ENCODE peak calls at places on chromosome 19, in seven cellular contexts. B, F, W, Q, J, P and N are unnamed samples. For H3K4me1, the result is how much of the 10 kb centered on the place peaks cover.

GRCh38 chr19:54123682-54124081 is 8.1 kb downstream of the PRPF31 start:
- DNase-seq in B (no peak), F (no peak), W (no peak), Q (no peak), J (no peak), P (no peak), N (no peak)

GRCh38 chr19:48501446-48501960 is 10.1 kb downstream of the LMTK3 start:
- DNase-seq in B (peak), F (peak), W (peak), Q (peak), J (no peak), P (no peak), N (no peak)

GRCh38 chr19:44690131-44690440 is 8.9 kb upstream of the CEACAM16 start:
- DNase-seq in B (no peak), F (no peak), W (no peak), Q (no peak), J (no peak), P (no peak), N (no peak)

GRCh38 chr19:35793381-35794165 is 18.2 kb downstream of the ARHGAP33 start:
- DNase-seq in B (no peak), F (no peak), W (no peak), Q (no peak), J (no peak), P (no peak), N (no peak)

GRCh38 chr19:29484876-29485275 is 40.9 kb upstream of the VSTM2B start:
- DNase-seq in B (no peak), F (no peak), W (peak), Q (no peak), J (no peak), P (no peak), N (no peak)

GRCh38 chr19:41409288-41409687 is 11.7 kb downstream of the BCKDHA start:
- DNase-seq in B (no peak), F (no peak), W (peak), Q (peak), J (no peak), P (peak), N (no peak)

GRCh38 chr19:47111081-47111589 is 2.4 kb downstream of the ZC3H4 start:
- DNase-seq in B (peak), F (peak), W (peak), Q (peak), J (no peak), P (no peak), N (peak)

GRCh38 chr19:43768273-43769050 is 12.3 kb downstream of the KCNN4 start:
- DNase-seq in B (no peak), F (peak), W (peak), Q (peak), J (peak), P (no peak), N (no peak)

GRCh38 chr19:13240312-13241022 is 90.3 kb downstream of the IER2 start:
- DNase-seq in B (no peak), F (no peak), W (no peak), Q (no peak), J (no peak), P (no peak), N (no peak)

GRCh38 chr19:40962460-40962961 is 28.6 kb upstream of the CYP2B6 start:
- DNase-seq in B (no peak), F (no peak), W (no peak), Q (no peak), J (no peak), P (no peak), N (no peak)

GRCh38 chr19:41746593-41747227 is 8.6 kb upstream of the CEACAM6 start:
- DNase-seq in B (peak), F (peak), W (peak), Q (peak), J (no peak), P (no peak), N (peak)

GRCh38 chr19:31258211-31259052 is 90.8 kb downstream of the TSHZ3 start:
- DNase-seq in B (no peak), F (no peak), W (no peak), Q (peak), J (no peak), P (no peak), N (no peak)

GRCh38 chr19:29495091-29495490 is 30.7 kb upstream of the VSTM2B start:
- DNase-seq in B (no peak), F (no peak), W (peak), Q (no peak), J (no peak), P (no peak), N (no peak)

DNA sequence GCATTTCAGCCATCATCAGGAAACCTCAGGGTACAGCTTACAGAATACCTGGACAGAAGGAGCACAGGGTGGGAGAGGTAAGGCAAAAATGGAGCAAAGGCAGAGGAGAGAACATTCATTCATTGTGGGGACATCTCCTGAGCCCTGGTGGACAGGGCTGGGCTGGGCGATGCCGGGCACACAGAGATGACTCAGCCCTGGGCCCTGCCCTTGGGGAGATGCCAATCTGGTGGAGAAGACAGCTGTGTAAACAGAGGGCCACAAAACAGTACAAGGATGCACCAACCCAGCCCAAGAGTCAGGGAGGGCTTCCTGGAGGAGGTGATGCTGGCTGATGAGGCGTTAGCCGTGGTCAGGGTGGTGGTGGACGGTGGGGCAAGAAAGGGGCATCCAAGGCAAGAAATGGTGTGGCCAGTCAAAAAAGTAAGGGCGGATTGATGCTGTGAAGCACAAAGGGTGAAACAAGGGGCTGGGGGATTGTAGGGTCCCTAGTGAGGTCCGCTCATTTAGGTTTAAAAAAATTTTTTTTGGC is 3.6 kb upstream of the HAS1 start:
- DNase-seq in B (no peak), F (no peak), W (no peak), Q (no peak), J (no peak), P (no peak), N (no peak)
- H3K4me1 ChIP-seq in B (under half), F (under half), W (under half), Q (under half), J (under half), P (under half), N (under half)

GRCh38 chr19:15197275-15198005 is 3.4 kb downstream of the NOTCH3 start:
- DNase-seq in B (no peak), F (no peak), W (no peak), Q (no peak), J (no peak), P (no peak), N (no peak)

GRCh38 chr19:15195987-15196682 is 4.7 kb downstream of the NOTCH3 start:
- DNase-seq in B (peak), F (peak), W (peak), Q (peak), J (no peak), P (peak), N (no peak)

GRCh38 chr19:15199219-15199651 is 1.6 kb downstream of the NOTCH3 start:
- DNase-seq in B (no peak), F (no peak), W (no peak), Q (no peak), J (no peak), P (no peak), N (no peak)

GRCh38 chr19:15196683-15197005 is 4.2 kb downstream of the NOTCH3 start:
- DNase-seq in B (no peak), F (no peak), W (no peak), Q (no peak), J (no peak), P (no peak), N (no peak)

GRCh38 chr19:15198006-15198356 is 2.8 kb downstream of the NOTCH3 start:
- DNase-seq in B (no peak), F (peak), W (no peak), Q (no peak), J (no peak), P (no peak), N (no peak)
- H3K4me1 ChIP-seq in B (under half), F (under half), W (under half), Q (under half), J (under half), P (under half), N (under half)

GRCh38 chr19:1213391-1214286 is 8.1 kb downstream of the STK11 start:
- DNase-seq in B (no peak), F (peak), W (peak), Q (peak), J (peak), P (no peak), N (peak)

GRCh38 chr19:1214299-1214861 is 8.8 kb downstream of the STK11 start:
- DNase-seq in B (no peak), F (no peak), W (no peak), Q (no peak), J (no peak), P (no peak), N (peak)

GRCh38 chr19:1210227-1210538 is 4.6 kb downstream of the STK11 start:
- DNase-seq in B (no peak), F (no peak), W (no peak), Q (no peak), J (no peak), P (no peak), N (no peak)

GRCh38 chr19:1214862-1215731 is 9.5 kb downstream of the STK11 start:
- DNase-seq in B (no peak), F (no peak), W (peak), Q (peak), J (peak), P (no peak), N (peak)

GRCh38 chr19:1211494-1212234 is 6.1 kb downstream of the STK11 start:
- DNase-seq in B (peak), F (no peak), W (no peak), Q (no peak), J (no peak), P (no peak), N (no peak)
- H3K4me1 ChIP-seq in B (under half), F (half or more), W (half or more), Q (half or more), J (half or more), P (under half), N (under half)

GRCh38 chr19:58515259-58515658 is 3.5 kb upstream of the SLC27A5 start:
- DNase-seq in B (no peak), F (no peak), W (no peak), Q (no peak), J (no peak), P (no peak), N (no peak)

GRCh38 chr19:58514564-58515020 is 2.8 kb upstream of the SLC27A5 start:
- DNase-seq in B (no peak), F (no peak), W (no peak), Q (no peak), J (no peak), P (no peak), N (no peak)

GRCh38 chr19:58513213-58513693 is 1.5 kb upstream of the SLC27A5 start:
- DNase-seq in B (no peak), F (no peak), W (no peak), Q (no peak), J (no peak), P (no peak), N (no peak)

GRCh38 chr19:58511353-58512208 is at the start of gene SLC27A5:
- DNase-seq in B (no peak), F (peak), W (no peak), Q (no peak), J (no peak), P (no peak), N (no peak)

GRCh38 chr19:58513694-58514563 is 2.1 kb upstream of the SLC27A5 start:
- DNase-seq in B (peak), F (peak), W (peak), Q (peak), J (peak), P (peak), N (peak)
- H3K4me1 ChIP-seq in B (under half), F (under half), W (under half), Q (under half), J (half or more), P (under half), N (under half)

GRCh38 chr19:6579450-6580178 is 11.3 kb downstream of the CD70 start:
- DNase-seq in B (no peak), F (no peak), W (no peak), Q (no peak), J (no peak), P (no peak), N (no peak)

GRCh38 chr19:6586056-6586455 is 4.9 kb downstream of the CD70 start:
- DNase-seq in B (no peak), F (no peak), W (no peak), Q (no peak), J (no peak), P (no peak), N (no peak)

GRCh38 chr19:6576869-6577281 is 14.1 kb downstream of the CD70 start:
- DNase-seq in B (no peak), F (peak), W (no peak), Q (no peak), J (no peak), P (no peak), N (no peak)

GRCh38 chr19:6577410-6578125 is 13.4 kb downstream of the CD70 start:
- DNase-seq in B (no peak), F (peak), W (no peak), Q (no peak), J (no peak), P (no peak), N (no peak)

DNA sequence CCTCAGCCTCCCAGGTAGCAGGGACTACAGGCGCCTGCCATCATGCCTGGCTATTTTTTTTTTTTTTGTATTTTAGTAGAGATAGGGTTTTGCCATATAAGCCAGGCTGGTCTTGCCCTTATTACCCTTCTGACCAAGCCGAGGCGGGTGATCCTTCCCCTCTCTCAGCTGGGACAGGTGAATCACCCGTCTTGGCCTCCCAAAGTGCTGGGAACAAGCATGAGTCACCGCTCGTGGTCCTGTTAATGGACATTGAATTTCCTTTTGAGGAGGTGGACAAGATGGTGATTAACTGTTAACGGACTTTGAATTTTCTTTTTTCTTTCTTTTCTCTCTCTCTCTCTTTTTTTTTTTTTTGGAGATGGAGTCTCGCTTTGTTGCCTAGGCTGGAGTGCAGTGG is 10.6 kb downstream of the CD70 start:
- DNase-seq in B (no peak), F (no peak), W (no peak), Q (peak), J (no peak), P (no peak), N (no peak)
- H3K4me1 ChIP-seq in B (under half), F (under half), W (under half), Q (under half), J (under half), P (under half), N (under half)

GRCh38 chr19:4375620-4376228 is 24.6 kb downstream of the SH3GL1 start:
- DNase-seq in B (peak), F (peak), W (no peak), Q (no peak), J (no peak), P (no peak), N (peak)
- H3K4me1 ChIP-seq in B (under half), F (half or more), W (half or more), Q (half or more), J (half or more), P (under half), N (under half)

GRCh38 chr19:10737680-10738079 is 19.8 kb downstream of the DNM2 start:
- DNase-seq in B (no peak), F (no peak), W (no peak), Q (no peak), J (no peak), P (no peak), N (no peak)

GRCh38 chr19:10736916-10737551 is 19.2 kb downstream of the DNM2 start:
- DNase-seq in B (no peak), F (no peak), W (peak), Q (peak), J (no peak), P (no peak), N (no peak)

GRCh38 chr19:10736189-10736588 is 18.3 kb downstream of the DNM2 start:
- DNase-seq in B (no peak), F (peak), W (no peak), Q (no peak), J (no peak), P (no peak), N (no peak)

GRCh38 chr19:10730932-10731331 is 13.1 kb downstream of the DNM2 start:
- DNase-seq in B (no peak), F (no peak), W (no peak), Q (no peak), J (peak), P (no peak), N (no peak)

GRCh38 chr19:10735741-10736140 is 17.9 kb downstream of the DNM2 start:
- DNase-seq in B (no peak), F (no peak), W (no peak), Q (no peak), J (no peak), P (no peak), N (no peak)
- H3K4me1 ChIP-seq in B (under half), F (half or more), W (half or more), Q (half or more), J (half or more), P (under half), N (under half)

GRCh38 chr19:19405919-19406877 is 723 bp downstream of the GATAD2A start:
- DNase-seq in B (peak), F (peak), W (peak), Q (peak), J (peak), P (peak), N (peak)
- H3K4me1 ChIP-seq in B (under half), F (half or more), W (half or more), Q (half or more), J (half or more), P (under half), N (under half)

DNA sequence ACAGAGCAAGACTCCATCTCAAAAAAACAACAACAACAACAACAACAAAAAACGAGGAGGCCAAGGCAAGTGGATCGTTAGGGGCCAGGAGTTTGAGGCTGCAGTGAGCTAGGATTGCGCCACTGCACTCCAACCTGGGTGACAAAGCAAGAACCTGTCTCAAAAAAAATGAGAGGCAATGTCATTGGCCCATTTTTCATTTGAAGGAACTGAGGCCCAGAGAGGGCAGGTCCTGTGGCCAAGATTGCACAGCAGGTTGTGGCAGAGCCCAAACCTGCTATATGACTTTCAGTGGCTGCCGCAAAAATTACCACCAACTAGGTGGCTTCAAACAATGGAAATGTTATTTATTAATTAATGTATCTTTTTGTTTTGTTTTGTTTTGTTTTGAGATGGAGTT is 5.5 kb downstream of the PIK3R2 start:
- DNase-seq in B (no peak), F (no peak), W (no peak), Q (no peak), J (no peak), P (no peak), N (no peak)
- H3K4me1 ChIP-seq in B (under half), F (half or more), W (half or more), Q (half or more), J (half or more), P (under half), N (under half)